ENCODE peak calls at places on chromosome 10, in nine cellular contexts. W is GM06990, B is A549, Z is endothelial cell, A is coronary artery, N is GM13977, Y is colonic mucosa, D is HFF-Myc, E is AG10803. S is an unnamed sample.

GRCh38 chr10:54985732-54986131 is 184.7 kb upstream of the PCDH15 start:
- DNase-seq in E (peak; percentile 2), A (no peak), W (no peak), B (peak; percentile 18), N (peak; percentile 3), D (no peak), Y (no peak), Z (no peak), S (no peak)

GRCh38 chr10:57657164-57657765 is 610.4 kb downstream of the IPMK start:
- DNase-seq in N (peak; percentile 29), B (peak; percentile 76), W (peak; percentile 2), D (peak; percentile 38), Z (peak; percentile 61), Y (peak; percentile 50), A (no peak), E (peak; percentile 39), S (peak; percentile 75)

GRCh38 chr10:33214174-33214573 is 120.3 kb downstream of the NRP1 start:
- DNase-seq in A (no peak), D (no peak), B (no peak), Y (no peak), Z (no peak), W (peak; percentile 5), N (peak; percentile 11), E (no peak), S (no peak)

GRCh38 chr10:77643795-77644468 is 6.3 kb upstream of the KCNMA1 start:
- DNase-seq in B (peak; percentile 83), A (no peak), Z (peak; percentile 38), E (peak; percentile 73), N (no peak), W (no peak), Y (peak; percentile 32), D (peak; percentile 59), S (peak; percentile 57)

GRCh38 chr10:131814567-131815290 is 86.1 kb upstream of the PPP2R2D start:
- DNase-seq in N (no peak), B (no peak), E (no peak), Y (peak; percentile 7), D (no peak), W (no peak), Z (no peak), A (peak; percentile 50), S (no peak)

GRCh38 chr10:60032723-60033122 is 126.4 kb upstream of the CCDC6 start:
- DNase-seq in D (peak; percentile 11), Z (peak; percentile 30), Y (peak; percentile 78), E (peak; percentile 41), A (no peak), B (peak; percentile 67), N (peak; percentile 61), W (peak; percentile 11), S (peak; percentile 78)

GRCh38 chr10:1367938-1368697 is 311.9 kb downstream of the WDR37 start:
- DNase-seq in Y (peak; percentile 5), Z (no peak), N (no peak), D (no peak), A (no peak), E (no peak), B (no peak), W (no peak), S (no peak)

GRCh38 chr10:63977329-63977923 is 456.2 kb downstream of the REEP3 start:
- DNase-seq in Z (peak; percentile 60), B (peak; percentile 60), Y (peak; percentile 37), D (no peak), N (peak; percentile 68), A (no peak), E (peak; percentile 34), W (no peak), S (peak; percentile 66)

GRCh38 chr10:17061418-17061817 is 68.2 kb downstream of the CUBN start:
- DNase-seq in E (peak; percentile 53), N (no peak), B (no peak), Y (no peak), A (no peak), Z (no peak), W (no peak), D (no peak), S (no peak)

GRCh38 chr10:57964371-57964770 is 303.3 kb downstream of the IPMK start:
- DNase-seq in A (no peak), Z (no peak), E (peak; percentile 87), D (no peak), N (no peak), Y (no peak), W (no peak), B (peak; percentile 33), S (no peak)

GRCh38 chr10:17181751-17182150 is 19.7 kb downstream of the TRDMT1 start:
- DNase-seq in E (no peak), N (no peak), D (no peak), B (no peak), A (no peak), Y (no peak), Z (no peak), W (no peak), S (peak; percentile 41)

GRCh38 chr10:47405829-47406547 is 21.9 kb upstream of the ZNF488 start:
- DNase-seq in A (no peak), N (no peak), Y (no peak), D (no peak), E (no peak), W (no peak), Z (no peak), B (peak; percentile 26), S (peak; percentile 45)

GRCh38 chr10:26336979-26337378 is 101.2 kb upstream of the APBB1IP start:
- DNase-seq in N (no peak), W (no peak), Z (no peak), E (no peak), D (no peak), A (no peak), B (no peak), Y (no peak), S (no peak)

GRCh38 chr10:125535559-125535958 is 147.4 kb downstream of the TEX36 start:
- DNase-seq in Z (no peak), W (no peak), B (no peak), D (no peak), A (no peak), N (no peak), E (no peak), Y (no peak), S (no peak)

GRCh38 chr10:75978213-75978612 is 546.8 kb downstream of the LRMDA start:
- DNase-seq in Y (no peak), B (peak; percentile 10), W (no peak), Z (no peak), D (no peak), E (peak; percentile 30), N (no peak), A (no peak), S (no peak)

GRCh38 chr10:110679633-110680472 is 35.7 kb downstream of the RBM20 start:
- DNase-seq in Y (no peak), N (no peak), E (no peak), B (no peak), A (no peak), W (no peak), Z (no peak), D (no peak), S (no peak)
- TF ChIP-seq CTCF in Y (no peak), N (no peak), E (no peak), B (no peak), A (no peak), W (no peak), Z (no peak), D (no peak), S (no peak)

DNA sequence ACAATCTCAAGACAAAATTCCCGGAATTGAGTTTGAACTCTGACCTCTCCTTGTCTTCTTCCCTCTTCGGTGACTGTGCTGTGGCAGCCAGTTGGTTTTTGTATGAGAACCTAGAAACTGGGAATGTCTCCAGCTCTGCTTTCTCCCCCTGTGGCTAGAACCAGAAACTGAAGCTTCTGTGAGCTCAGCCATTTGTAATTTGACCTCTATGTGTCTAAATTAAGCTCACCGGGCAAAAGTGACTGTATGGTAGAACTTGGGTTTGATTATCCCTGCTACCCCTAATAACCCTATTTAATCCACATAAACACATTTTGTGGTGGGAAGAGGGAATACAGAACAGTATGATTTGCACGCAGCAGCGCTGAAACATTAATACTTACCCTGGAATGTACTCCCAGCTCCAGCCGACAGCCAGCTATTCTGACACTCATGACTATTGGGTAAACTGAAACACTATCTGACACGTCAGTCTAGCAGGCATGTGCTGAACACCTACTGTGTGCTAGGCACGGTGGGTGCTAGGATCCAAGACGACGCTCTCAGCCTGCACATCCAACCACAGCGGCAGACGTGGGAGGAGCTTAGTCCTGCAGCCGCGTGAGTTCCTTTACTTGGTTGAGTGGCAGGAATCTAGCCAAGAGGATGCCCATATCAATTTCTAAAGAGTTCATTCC is 324.8 kb downstream of the SFMBT2 start:
- DNase-seq in A (no peak), E (no peak), B (peak; percentile 11), N (no peak), W (no peak), D (no peak), Y (no peak), Z (peak; percentile 10), S (no peak)
- TF ChIP-seq CTCF in A (no peak), E (no peak), B (no peak), N (no peak), W (no peak), D (no peak), Y (no peak), Z (no peak), S (no peak)

GRCh38 chr10:96906864-96907263 is 74.8 kb downstream of the LCOR start:
- DNase-seq in D (no peak), Z (no peak), N (peak; percentile 20), Y (no peak), B (peak; percentile 5), A (no peak), W (no peak), E (no peak), S (no peak)

GRCh38 chr10:96912405-96912804 is 80.3 kb downstream of the LCOR start:
- DNase-seq in A (no peak), W (no peak), N (no peak), B (no peak), E (no peak), Z (no peak), Y (no peak), D (no peak), S (no peak)

GRCh38 chr10:96913910-96914309 is 81.8 kb downstream of the LCOR start:
- DNase-seq in E (no peak), Y (no peak), A (no peak), N (no peak), B (no peak), Z (no peak), W (no peak), D (no peak), S (no peak)

GRCh38 chr10:96910488-96911395 is 78.6 kb downstream of the LCOR start:
- DNase-seq in W (no peak), N (peak; percentile 49), Z (peak; percentile 31), D (peak; percentile 31), E (peak; percentile 14), Y (no peak), A (no peak), B (peak; percentile 52), S (peak; percentile 19)
- TF ChIP-seq CTCF in W (peak; percentile 61), N (peak; percentile 72), Z (peak; percentile 77), D (peak; percentile 59), E (peak; percentile 70), Y (peak; percentile 59), A (no peak), B (peak; percentile 59), S (peak; percentile 17)

DNA sequence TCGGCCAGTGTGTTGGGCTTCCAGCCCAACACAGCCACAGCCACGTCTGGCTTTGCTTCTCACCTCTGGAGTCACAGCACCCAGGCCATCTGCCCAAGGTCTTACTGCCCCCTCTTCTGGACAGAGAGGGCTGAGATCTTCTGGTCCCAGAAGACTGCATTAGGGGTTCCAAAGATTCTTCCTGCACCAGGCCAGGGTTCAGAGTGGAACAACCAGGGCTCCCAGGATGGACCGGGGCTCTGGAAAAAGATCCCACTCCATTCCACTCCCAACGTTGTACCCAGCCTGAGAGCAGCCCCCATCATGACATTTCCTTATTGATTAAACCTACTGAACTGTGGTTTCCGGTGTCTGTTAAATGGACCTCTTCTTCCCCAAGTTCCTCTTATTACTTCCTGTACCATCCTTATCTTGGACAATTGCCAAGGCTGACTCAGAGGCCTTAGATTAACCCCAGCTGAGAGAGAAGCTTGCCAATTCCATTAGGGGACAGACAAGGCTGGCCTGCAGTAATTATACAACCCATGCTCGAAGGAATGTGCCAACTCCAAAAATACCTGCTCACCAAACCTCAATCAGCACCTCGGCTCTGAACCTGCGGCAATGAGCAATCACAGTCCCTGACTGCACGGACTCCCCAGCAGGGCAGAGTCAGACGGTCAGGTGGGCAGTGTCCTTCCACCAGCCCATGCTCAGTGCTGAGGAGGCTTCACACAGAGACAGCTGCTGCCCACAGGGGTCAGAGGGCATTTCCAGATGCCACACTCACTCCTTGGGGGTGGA is 47.9 kb upstream of the NPFFR1 start:
- DNase-seq in E (peak; percentile 93), Z (no peak), W (peak; percentile 77), D (peak; percentile 98), A (no peak), B (peak; percentile 84), N (peak; percentile 67), Y (peak; percentile 64), S (peak; percentile 81)
- TF ChIP-seq CTCF in E (peak; percentile 47), Z (no peak), W (peak; percentile 36), D (peak; percentile 46), A (no peak), B (no peak), N (peak; percentile 35), Y (no peak), S (peak; percentile 23)

S was measured in Calu3.